ENCODE peak calls at places on chromosomes 12 and 14, in ten cellular contexts. A is upper lobe of right lung; Q is lung; S is psoas muscle; Y is CD8-positive, alpha-beta memory T cell; P is GM23248; O is lower lobe of right lung; H is stomach; E is mesendoderm; N is IMR-90. D is an unnamed sample.

GRCh38 chr14:54189358-54190354 is 207.2 kb upstream of the CDKN3 start:
- DNase-seq in A (no peak), Q (no peak), S (no peak), Y (no peak), P (peak; percentile 80), O (no peak), H (no peak), E (peak; percentile 35), N (peak; percentile 83), D (no peak)

GRCh38 chr12:115324949-115325638 is 641.1 kb upstream of the TBX3 start:
- DNase-seq in A (no peak), Q (no peak), S (no peak), Y (no peak), P (no peak), O (no peak), H (peak; percentile 32), E (no peak), N (no peak), D (no peak)

GRCh38 chr14:75959031-75959430 is 22.8 kb downstream of the TGFB3 start:
- DNase-seq in A (no peak), Q (no peak), S (no peak), Y (no peak), P (no peak), O (no peak), H (no peak), E (no peak), N (no peak), D (no peak)

GRCh38 chr14:22798528-22798927 is 16.7 kb downstream of the SLC7A7 start:
- DNase-seq in A (no peak), Q (no peak), S (no peak), Y (no peak), P (no peak), O (no peak), H (no peak), E (no peak), N (no peak), D (no peak)

GRCh38 chr14:71460091-71460490 is 472.1 kb upstream of the RGS6 start:
- DNase-seq in A (no peak), Q (no peak), S (no peak), Y (no peak), P (no peak), O (no peak), H (no peak), E (no peak), N (no peak), D (no peak)

GRCh38 chr12:1882850-1883470 is 35.5 kb downstream of the CACNA2D4 start:
- DNase-seq in A (no peak), Q (no peak), S (no peak), Y (no peak), P (no peak), O (no peak), H (no peak), E (no peak), N (no peak), D (no peak)

GRCh38 chr12:2582631-2583616 is 211.8 kb upstream of the FKBP4 start:
- DNase-seq in A (peak; percentile 84), Q (peak; percentile 49), S (peak; percentile 77), Y (no peak), P (peak; percentile 80), O (peak; percentile 73), H (peak; percentile 75), E (peak; percentile 52), N (peak; percentile 36), D (peak; percentile 61)

GRCh38 chr12:56884421-56884820 is 49.8 kb downstream of the SDR9C7 start:
- DNase-seq in A (no peak), Q (no peak), S (no peak), Y (no peak), P (peak; percentile 62), O (no peak), H (no peak), E (no peak), N (no peak), D (no peak)

GRCh38 chr12:98745578-98746391 is 100.7 kb downstream of the APAF1 start:
- DNase-seq in A (no peak), Q (no peak), S (no peak), Y (peak; percentile 48), P (peak; percentile 53), O (no peak), H (no peak), E (no peak), N (peak; percentile 11), D (no peak)

GRCh38 chr12:130186101-130186465 is 23.8 kb downstream of the FZD10 start:
- DNase-seq in A (no peak), Q (no peak), S (no peak), Y (no peak), P (no peak), O (no peak), H (no peak), E (no peak), N (no peak), D (no peak)

GRCh38 chr12:57522887-57523705 is 472 bp downstream of the MBD6 start:
- DNase-seq in A (peak; percentile 89), Q (peak; percentile 76), S (peak; percentile 80), Y (peak; percentile 69), P (peak; percentile 70), O (peak; percentile 86), H (peak; percentile 48), E (peak; percentile 82), N (peak; percentile 49), D (peak; percentile 44)

GRCh38 chr14:36656769-36657408 is 4.8 kb upstream of the PAX9 start:
- DNase-seq in A (no peak), Q (no peak), S (peak; percentile 75), Y (no peak), P (peak; percentile 7), O (no peak), H (no peak), E (no peak), N (no peak), D (no peak)

GRCh38 chr12:29051221-29051620 is 97.9 kb upstream of the FAR2 start:
- DNase-seq in A (no peak), Q (no peak), S (no peak), Y (no peak), P (peak; percentile 21), O (no peak), H (no peak), E (no peak), N (peak; percentile 44), D (no peak)

DNA sequence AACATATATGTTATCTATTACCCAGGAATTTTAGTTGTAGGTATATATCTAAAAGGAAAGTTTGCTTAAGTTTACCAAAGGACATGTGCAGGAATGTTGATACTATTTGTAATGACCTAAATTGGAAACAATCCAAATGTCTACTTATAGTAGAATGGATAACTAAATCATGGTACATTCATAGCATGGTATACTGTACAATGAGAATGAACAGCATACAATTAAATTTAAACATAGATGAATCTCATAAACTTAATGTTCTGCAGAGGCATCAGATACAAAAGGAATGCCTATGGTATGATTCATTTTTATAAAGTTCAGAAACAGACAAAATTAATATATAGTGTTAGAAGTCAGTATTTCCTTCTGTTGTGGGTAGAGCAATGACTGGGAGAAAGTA is 135.4 kb downstream of the GPHN start:
- DNase-seq in A (no peak), Q (no peak), S (no peak), Y (no peak), P (peak; percentile 25), O (no peak), H (no peak), E (no peak), N (peak; percentile 17), D (no peak)
- H3K36me3 ChIP-seq in A (no peaks in the 10 kb centered on the region), Q (no peaks in the 10 kb centered on the region), S (no peaks in the 10 kb centered on the region), Y (no peaks in the 10 kb centered on the region), P (no peaks in the 10 kb centered on the region), O (no peaks in the 10 kb centered on the region), H (no peaks in the 10 kb centered on the region), E (no peaks in the 10 kb centered on the region), N (no peaks in the 10 kb centered on the region), D (no peaks in the 10 kb centered on the region)

GRCh38 chr14:57290753-57291152 is 22.0 kb downstream of the AP5M1 start:
- DNase-seq in A (no peak), Q (no peak), S (no peak), Y (no peak), P (no peak), O (no peak), H (no peak), E (no peak), N (no peak), D (peak; percentile 88)
- H3K4me1 ChIP-seq in A (no peaks in the 10 kb centered on the region), Q (no peaks in the 10 kb centered on the region), S (no peaks in the 10 kb centered on the region), Y (no peaks in the 10 kb centered on the region), P (no peaks in the 10 kb centered on the region), O (no peaks in the 10 kb centered on the region), H (no peaks in the 10 kb centered on the region), E (no peaks in the 10 kb centered on the region), N (no peaks in the 10 kb centered on the region), D (no peaks in the 10 kb centered on the region)

GRCh38 chr14:32980178-32980886 is 41.7 kb downstream of the NPAS3 start:
- DNase-seq in A (no peak), Q (no peak), S (no peak), Y (no peak), P (no peak), O (no peak), H (no peak), E (no peak), N (no peak), D (no peak)

GRCh38 chr14:32980887-32981501 is 42.3 kb downstream of the NPAS3 start:
- DNase-seq in A (no peak), Q (no peak), S (no peak), Y (no peak), P (no peak), O (no peak), H (no peak), E (no peak), N (no peak), D (no peak)

GRCh38 chr14:32978691-32979255 is 40.1 kb downstream of the NPAS3 start:
- DNase-seq in A (no peak), Q (no peak), S (no peak), Y (no peak), P (no peak), O (no peak), H (no peak), E (no peak), N (no peak), D (no peak)

GRCh38 chr14:32977913-32978312 is 39.2 kb downstream of the NPAS3 start:
- DNase-seq in A (no peak), Q (no peak), S (no peak), Y (no peak), P (no peak), O (no peak), H (no peak), E (no peak), N (no peak), D (no peak)
- H3K27ac ChIP-seq in A (no peak overlapping the region), Q (no peak overlapping the region), S (no peak overlapping the region), Y (no peak overlapping the region), P (no peak overlapping the region), O (no peak overlapping the region), H (no peak overlapping the region), E (no peak overlapping the region), N (no peak overlapping the region), D (no peak overlapping the region)

DNA sequence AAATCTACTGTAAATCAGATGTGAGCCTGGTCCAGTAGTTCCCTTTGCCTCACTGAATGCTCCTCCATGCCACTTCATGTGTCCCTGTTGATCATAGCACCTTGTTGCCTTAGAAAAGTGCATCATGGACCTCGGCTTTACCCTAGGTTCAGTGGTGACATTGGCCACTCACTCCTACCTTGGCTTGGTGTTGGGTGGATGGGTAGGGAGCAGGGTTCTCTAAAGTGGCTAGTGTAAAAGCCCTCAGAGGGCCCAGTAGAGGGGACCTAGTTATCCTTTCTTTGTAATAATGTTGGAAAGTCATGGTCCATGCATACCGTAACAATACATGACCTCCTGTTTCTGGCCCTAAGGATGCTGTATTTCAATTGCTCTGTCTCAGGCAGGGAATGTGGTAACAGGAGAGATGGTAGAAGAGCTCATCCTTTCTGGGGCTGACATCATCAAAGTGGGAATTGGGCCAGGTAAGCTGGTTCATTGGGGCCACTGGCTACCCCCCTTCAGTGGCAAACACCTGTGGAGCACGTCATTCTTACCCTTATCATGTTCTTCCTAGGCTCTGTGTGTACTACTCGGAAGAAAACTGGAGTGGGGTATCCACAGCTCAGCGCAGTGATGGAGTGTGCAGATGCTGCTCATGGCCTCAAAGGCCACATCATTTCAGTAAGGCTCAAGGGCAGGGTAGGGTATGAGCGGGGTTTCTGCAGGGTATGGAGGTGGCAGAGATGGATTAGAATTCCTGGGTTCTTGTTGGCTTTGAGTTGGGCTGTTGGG is 4.1 kb downstream of the GMPR2 start:
- DNase-seq in A (no peak), Q (no peak), S (no peak), Y (no peak), P (no peak), O (no peak), H (no peak), E (no peak), N (no peak), D (no peak)
- H3K36me3 ChIP-seq in A (peaks cover 63% of the 10 kb centered on the region), Q (peaks cover 43% of the 10 kb centered on the region), S (peaks cover 79% of the 10 kb centered on the region), Y (peaks cover 70% of the 10 kb centered on the region), P (peaks cover 37% of the 10 kb centered on the region), O (peaks cover 74% of the 10 kb centered on the region), H (peaks cover 49% of the 10 kb centered on the region), E (peaks cover 2% of the 10 kb centered on the region), N (peaks cover 44% of the 10 kb centered on the region), D (peaks cover 25% of the 10 kb centered on the region)